ENCODE peak calls at places on chromosome 20, in five cellular contexts. One of them, this sample, is unnamed.
A peak's percentile ranks its signal among the peaks of the same experiment; 100 is the strongest.

GRCh38 chr20:8364734-8365078 is 232.6 kb downstream of the PLCB1 start:
- DNase-seq in kidney: no peak
- DNase-seq in left ventricle myocardium inferior: no peak
- DNase-seq in fibroblast of lung: no peak
- DNase-seq in neuronal stem cell: no peak
- DNase-seq in this sample: no peak

GRCh38 chr20:59153355-59153681 is 10.3 kb upstream of the ZNF831 start:
- DNase-seq in kidney: peak; percentile 83
- DNase-seq in left ventricle myocardium inferior: peak; percentile 57
- DNase-seq in fibroblast of lung: no peak
- DNase-seq in neuronal stem cell: no peak
- DNase-seq in this sample: no peak

GRCh38 chr20:19566226-19566960 is 191.7 kb upstream of the RIN2 start:
- DNase-seq in kidney: no peak
- DNase-seq in left ventricle myocardium inferior: no peak
- DNase-seq in fibroblast of lung: peak; percentile 6
- DNase-seq in neuronal stem cell: no peak
- DNase-seq in this sample: no peak

GRCh38 chr20:17498181-17498580 is 33.0 kb downstream of the BFSP1 start:
- DNase-seq in kidney: no peak
- DNase-seq in left ventricle myocardium inferior: no peak
- DNase-seq in fibroblast of lung: no peak
- DNase-seq in neuronal stem cell: no peak
- DNase-seq in this sample: no peak

GRCh38 chr20:43983359-43983758 is 68.7 kb downstream of the TOX2 start:
- DNase-seq in kidney: no peak
- DNase-seq in left ventricle myocardium inferior: no peak
- DNase-seq in fibroblast of lung: no peak
- DNase-seq in neuronal stem cell: no peak
- DNase-seq in this sample: peak; percentile 37

GRCh38 chr20:23243791-23244190 is 106.8 kb upstream of the NXT1 start:
- DNase-seq in kidney: no peak
- DNase-seq in left ventricle myocardium inferior: no peak
- DNase-seq in fibroblast of lung: no peak
- DNase-seq in neuronal stem cell: no peak
- DNase-seq in this sample: no peak

GRCh38 chr20:23404196-23404595 is 17.1 kb downstream of the NAPB start:
- DNase-seq in kidney: no peak
- DNase-seq in left ventricle myocardium inferior: no peak
- DNase-seq in fibroblast of lung: peak; percentile 33
- DNase-seq in neuronal stem cell: no peak
- DNase-seq in this sample: no peak

GRCh38 chr20:14991023-14991422 is 653.6 kb upstream of the FLRT3 start:
- DNase-seq in kidney: no peak
- DNase-seq in left ventricle myocardium inferior: no peak
- DNase-seq in fibroblast of lung: no peak
- DNase-seq in neuronal stem cell: no peak
- DNase-seq in this sample: no peak

GRCh38 chr20:16491277-16491912 is 81.9 kb downstream of the KIF16B start:
- DNase-seq in kidney: no peak
- DNase-seq in left ventricle myocardium inferior: no peak
- DNase-seq in fibroblast of lung: peak; percentile 59
- DNase-seq in neuronal stem cell: no peak
- DNase-seq in this sample: no peak

GRCh38 chr20:17614176-17614811 is 44.4 kb downstream of the DSTN start:
- DNase-seq in kidney: peak; percentile 94
- DNase-seq in left ventricle myocardium inferior: peak; percentile 87
- DNase-seq in fibroblast of lung: peak; percentile 33
- DNase-seq in neuronal stem cell: no peak
- DNase-seq in this sample: peak; percentile 37

GRCh38 chr20:13286600-13286999 is 65.5 kb downstream of the ISM1 start:
- DNase-seq in kidney: no peak
- DNase-seq in left ventricle myocardium inferior: no peak
- DNase-seq in fibroblast of lung: no peak
- DNase-seq in neuronal stem cell: no peak
- DNase-seq in this sample: no peak

GRCh38 chr20:35084998-35085397 is 7.6 kb downstream of the TRPC4AP start:
- DNase-seq in kidney: no peak
- DNase-seq in left ventricle myocardium inferior: no peak
- DNase-seq in fibroblast of lung: no peak
- DNase-seq in neuronal stem cell: no peak
- DNase-seq in this sample: no peak

GRCh38 chr20:57779401-57780003 is 69.7 kb upstream of the PMEPA1 start:
- DNase-seq in kidney: no peak
- DNase-seq in left ventricle myocardium inferior: no peak
- DNase-seq in fibroblast of lung: no peak
- DNase-seq in neuronal stem cell: no peak
- DNase-seq in this sample: no peak

GRCh38 chr20:373171-373890 is 7.2 kb upstream of the TRIB3 start:
- DNase-seq in kidney: peak; percentile 76
- DNase-seq in left ventricle myocardium inferior: no peak
- DNase-seq in fibroblast of lung: peak; percentile 61
- DNase-seq in neuronal stem cell: no peak
- DNase-seq in this sample: no peak

GRCh38 chr20:19583532-19584175 is 174.4 kb upstream of the RIN2 start:
- DNase-seq in kidney: peak; percentile 84
- DNase-seq in left ventricle myocardium inferior: peak; percentile 68
- DNase-seq in fibroblast of lung: peak; percentile 5
- DNase-seq in neuronal stem cell: peak; percentile 82
- DNase-seq in this sample: peak; percentile 7

GRCh38 chr20:43448748-43449535 is 8.8 kb upstream of the SRSF6 start:
- DNase-seq in kidney: no peak
- DNase-seq in left ventricle myocardium inferior: no peak
- DNase-seq in fibroblast of lung: peak; percentile 25
- DNase-seq in neuronal stem cell: peak; percentile 26
- DNase-seq in this sample: peak; percentile 47

GRCh38 chr20:34703573-34704176 is 469 bp upstream of the TP53INP2 start:
- DNase-seq in kidney: no peak
- DNase-seq in left ventricle myocardium inferior: no peak
- DNase-seq in fibroblast of lung: peak; percentile 22
- DNase-seq in neuronal stem cell: no peak
- DNase-seq in this sample: peak; percentile 34

GRCh38 chr20:44800398-44801046 is 9.8 kb downstream of the RIMS4 start:
- DNase-seq in kidney: no peak
- DNase-seq in left ventricle myocardium inferior: no peak
- DNase-seq in fibroblast of lung: no peak
- DNase-seq in neuronal stem cell: no peak
- DNase-seq in this sample: no peak

GRCh38 chr20:13862245-13862644 is 77.4 kb downstream of the NDUFAF5 start:
- DNase-seq in kidney: no peak
- DNase-seq in left ventricle myocardium inferior: no peak
- DNase-seq in fibroblast of lung: no peak
- DNase-seq in neuronal stem cell: no peak
- DNase-seq in this sample: no peak

GRCh38 chr20:703010-703409 is 27.4 kb upstream of the SCRT2 start:
- DNase-seq in kidney: no peak
- DNase-seq in left ventricle myocardium inferior: no peak
- DNase-seq in fibroblast of lung: no peak
- DNase-seq in neuronal stem cell: no peak
- DNase-seq in this sample: no peak

GRCh38 chr20:6053776-6054688 is at the start of gene LRRN4:
- DNase-seq in kidney: peak; percentile 83
- DNase-seq in left ventricle myocardium inferior: no peak
- DNase-seq in fibroblast of lung: peak; percentile 51
- DNase-seq in neuronal stem cell: no peak
- DNase-seq in this sample: no peak

GRCh38 chr20:59074456-59074855 is 31.9 kb upstream of the PRELID3B start:
- DNase-seq in kidney: no peak
- DNase-seq in left ventricle myocardium inferior: no peak
- DNase-seq in fibroblast of lung: peak; percentile 75
- DNase-seq in neuronal stem cell: no peak
- DNase-seq in this sample: no peak

GRCh38 chr20:53611449-53611894 is 17.8 kb upstream of the ZNF217 start:
- DNase-seq in kidney: no peak
- DNase-seq in left ventricle myocardium inferior: no peak
- DNase-seq in fibroblast of lung: peak; percentile 100
- DNase-seq in neuronal stem cell: no peak
- DNase-seq in this sample: no peak

GRCh38 chr20:53608071-53608455 is 14.4 kb upstream of the ZNF217 start:
- DNase-seq in kidney: no peak
- DNase-seq in left ventricle myocardium inferior: no peak
- DNase-seq in fibroblast of lung: no peak
- DNase-seq in neuronal stem cell: no peak
- DNase-seq in this sample: no peak

GRCh38 chr20:53608456-53609413 is 15.1 kb upstream of the ZNF217 start:
- DNase-seq in kidney: no peak
- DNase-seq in left ventricle myocardium inferior: peak; percentile 26
- DNase-seq in fibroblast of lung: no peak
- DNase-seq in neuronal stem cell: no peak
- DNase-seq in this sample: peak; percentile 64

GRCh38 chr20:53606364-53606985 is 12.8 kb upstream of the ZNF217 start:
- DNase-seq in kidney: no peak
- DNase-seq in left ventricle myocardium inferior: no peak
- DNase-seq in fibroblast of lung: peak; percentile 84
- DNase-seq in neuronal stem cell: no peak
- DNase-seq in this sample: no peak

GRCh38 chr20:53609501-53610445 is 16.1 kb upstream of the ZNF217 start:
- DNase-seq in kidney: no peak
- DNase-seq in left ventricle myocardium inferior: peak; percentile 41
- DNase-seq in fibroblast of lung: peak; percentile 58
- DNase-seq in neuronal stem cell: no peak
- DNase-seq in this sample: peak; percentile 82
- H3K4me1 ChIP-seq in kidney: peaks cover 3% of the 10 kb centered on the region
- H3K4me1 ChIP-seq in left ventricle myocardium inferior: peaks cover 11% of the 10 kb centered on the region
- H3K4me1 ChIP-seq in fibroblast of lung: peaks cover 16% of the 10 kb centered on the region
- H3K4me1 ChIP-seq in neuronal stem cell: peaks cover 6% of the 10 kb centered on the region
- H3K4me1 ChIP-seq in this sample: peaks cover 46% of the 10 kb centered on the region

GRCh38 chr20:50528804-50529351 is 18.7 kb downstream of the PTPN1 start:
- DNase-seq in kidney: no peak
- DNase-seq in left ventricle myocardium inferior: no peak
- DNase-seq in fibroblast of lung: peak; percentile 75
- DNase-seq in neuronal stem cell: no peak
- DNase-seq in this sample: no peak
- H3K4me1 ChIP-seq in kidney: peaks cover 22% of the 10 kb centered on the region
- H3K4me1 ChIP-seq in left ventricle myocardium inferior: peaks cover 77% of the 10 kb centered on the region
- H3K4me1 ChIP-seq in fibroblast of lung: peaks cover 10% of the 10 kb centered on the region
- H3K4me1 ChIP-seq in neuronal stem cell: peaks cover 10% of the 10 kb centered on the region
- H3K4me1 ChIP-seq in this sample: no peaks in the 10 kb centered on the region

GRCh38 chr20:4151991-4152695 is 136.8 kb upstream of the RNF24 start:
- DNase-seq in kidney: peak; percentile 64
- DNase-seq in left ventricle myocardium inferior: no peak
- DNase-seq in fibroblast of lung: peak; percentile 88
- DNase-seq in neuronal stem cell: no peak
- DNase-seq in this sample: no peak
- H3K4me1 ChIP-seq in kidney: peaks cover 14% of the 10 kb centered on the region
- H3K4me1 ChIP-seq in left ventricle myocardium inferior: peaks cover 41% of the 10 kb centered on the region
- H3K4me1 ChIP-seq in fibroblast of lung: peaks cover 10% of the 10 kb centered on the region
- H3K4me1 ChIP-seq in neuronal stem cell: peaks cover 16% of the 10 kb centered on the region
- H3K4me1 ChIP-seq in this sample: no peaks in the 10 kb centered on the region

GRCh38 chr20:25046181-25046641 is 11.7 kb downstream of the ACSS1 start:
- DNase-seq in kidney: peak; percentile 82
- DNase-seq in left ventricle myocardium inferior: peak; percentile 78
- DNase-seq in fibroblast of lung: no peak
- DNase-seq in neuronal stem cell: no peak
- DNase-seq in this sample: no peak
- H3K4me1 ChIP-seq in kidney: peaks cover 58% of the 10 kb centered on the region
- H3K4me1 ChIP-seq in left ventricle myocardium inferior: peaks cover 98% of the 10 kb centered on the region
- H3K4me1 ChIP-seq in fibroblast of lung: no peaks in the 10 kb centered on the region
- H3K4me1 ChIP-seq in neuronal stem cell: peaks cover 2% of the 10 kb centered on the region
- H3K4me1 ChIP-seq in this sample: no peaks in the 10 kb centered on the region

GRCh38 chr20:60490184-60490583 is 532.0 kb downstream of the CDH26 start:
- DNase-seq in kidney: no peak
- DNase-seq in left ventricle myocardium inferior: no peak
- DNase-seq in fibroblast of lung: no peak
- DNase-seq in neuronal stem cell: no peak
- DNase-seq in this sample: no peak
- H3K4me1 ChIP-seq in kidney: peaks cover 2% of the 10 kb centered on the region
- H3K4me1 ChIP-seq in left ventricle myocardium inferior: no peaks in the 10 kb centered on the region
- H3K4me1 ChIP-seq in fibroblast of lung: peaks cover 6% of the 10 kb centered on the region
- H3K4me1 ChIP-seq in neuronal stem cell: peaks cover 4% of the 10 kb centered on the region
- H3K4me1 ChIP-seq in this sample: no peaks in the 10 kb centered on the region

DNA sequence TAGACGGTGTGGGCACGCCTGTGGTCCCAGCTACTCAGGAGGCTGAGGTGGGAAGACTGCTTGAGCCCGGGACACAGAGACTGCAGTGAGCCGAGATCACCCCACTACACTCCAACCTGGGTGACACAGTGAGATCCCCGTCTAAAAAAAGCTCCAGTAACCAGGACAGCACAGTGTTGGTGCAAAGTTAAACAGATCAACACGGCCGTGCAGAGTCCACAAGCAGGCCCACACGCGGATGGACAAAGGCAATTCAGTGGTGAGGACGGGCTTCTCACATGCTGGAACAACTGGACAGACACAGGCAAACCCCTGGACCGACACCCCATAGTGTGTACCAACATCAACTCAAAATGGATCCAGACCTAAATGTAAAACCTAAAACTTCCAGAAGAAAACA is 41.7 kb downstream of the TAF4 start:
- DNase-seq in kidney: peak; percentile 23
- DNase-seq in left ventricle myocardium inferior: no peak
- DNase-seq in fibroblast of lung: no peak
- DNase-seq in neuronal stem cell: no peak
- DNase-seq in this sample: no peak
- H3K4me1 ChIP-seq in kidney: peaks cover 44% of the 10 kb centered on the region
- H3K4me1 ChIP-seq in left ventricle myocardium inferior: peaks cover 79% of the 10 kb centered on the region
- H3K4me1 ChIP-seq in fibroblast of lung: peaks cover 10% of the 10 kb centered on the region
- H3K4me1 ChIP-seq in neuronal stem cell: peaks cover 37% of the 10 kb centered on the region
- H3K4me1 ChIP-seq in this sample: no peaks in the 10 kb centered on the region

DNA sequence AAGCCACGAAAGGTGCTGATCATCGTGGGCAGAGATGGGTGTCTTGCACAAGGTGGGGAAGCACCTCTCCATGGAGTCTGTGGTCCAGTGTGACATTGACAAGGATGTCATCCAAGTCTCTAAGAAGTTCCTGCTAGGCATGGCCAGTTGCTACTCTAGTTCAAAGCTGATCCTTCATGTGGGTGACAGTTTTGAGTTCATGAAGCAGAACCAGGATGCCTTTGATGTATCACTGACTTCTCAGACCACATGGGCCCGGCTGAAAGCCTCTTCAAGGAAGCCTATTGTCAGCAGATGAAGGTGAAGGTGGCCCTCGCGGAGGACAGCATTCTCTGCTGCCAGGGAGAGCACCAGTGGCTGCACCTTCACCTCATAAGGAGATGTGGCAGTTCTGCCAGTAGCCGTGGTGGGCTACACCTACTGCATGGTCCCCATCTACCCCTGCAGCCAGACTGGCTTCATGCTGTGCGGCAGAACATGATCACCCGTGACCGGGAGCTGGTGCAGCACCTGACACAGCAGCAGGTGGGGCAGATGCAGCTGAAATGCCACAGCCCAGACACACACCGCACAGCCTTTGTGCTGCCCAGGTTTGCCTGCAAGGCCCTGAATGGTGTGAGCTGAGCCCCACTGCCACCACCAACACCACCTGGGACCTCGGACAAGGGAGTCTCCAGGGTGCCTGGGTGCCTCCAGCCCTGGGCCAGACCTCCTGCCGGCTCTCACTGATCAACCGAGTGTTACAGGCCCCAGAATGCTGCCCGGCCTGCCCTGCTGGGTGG is 75.0 kb upstream of the SULF2 start:
- DNase-seq in kidney: no peak
- DNase-seq in left ventricle myocardium inferior: no peak
- DNase-seq in fibroblast of lung: no peak
- DNase-seq in neuronal stem cell: no peak
- DNase-seq in this sample: no peak
- H3K4me1 ChIP-seq in kidney: peaks cover 6% of the 10 kb centered on the region
- H3K4me1 ChIP-seq in left ventricle myocardium inferior: peaks cover 19% of the 10 kb centered on the region
- H3K4me1 ChIP-seq in fibroblast of lung: no peaks in the 10 kb centered on the region
- H3K4me1 ChIP-seq in neuronal stem cell: peaks cover 13% of the 10 kb centered on the region
- H3K4me1 ChIP-seq in this sample: peaks cover 11% of the 10 kb centered on the region

GRCh38 chr20:50405915-50406609 is 104.1 kb upstream of the PTPN1 start:
- DNase-seq in kidney: no peak
- DNase-seq in left ventricle myocardium inferior: no peak
- DNase-seq in fibroblast of lung: no peak
- DNase-seq in neuronal stem cell: no peak
- DNase-seq in this sample: no peak
- H3K4me1 ChIP-seq in kidney: no peaks in the 10 kb centered on the region
- H3K4me1 ChIP-seq in left ventricle myocardium inferior: peaks cover 54% of the 10 kb centered on the region
- H3K4me1 ChIP-seq in fibroblast of lung: no peaks in the 10 kb centered on the region
- H3K4me1 ChIP-seq in neuronal stem cell: no peaks in the 10 kb centered on the region
- H3K4me1 ChIP-seq in this sample: peaks cover 3% of the 10 kb centered on the region

GRCh38 chr20:46994341-46994740 is 99.7 kb downstream of the EYA2 start:
- DNase-seq in kidney: no peak
- DNase-seq in left ventricle myocardium inferior: no peak
- DNase-seq in fibroblast of lung: no peak
- DNase-seq in neuronal stem cell: no peak
- DNase-seq in this sample: no peak
- H3K4me1 ChIP-seq in kidney: no peaks in the 10 kb centered on the region
- H3K4me1 ChIP-seq in left ventricle myocardium inferior: no peaks in the 10 kb centered on the region
- H3K4me1 ChIP-seq in fibroblast of lung: no peaks in the 10 kb centered on the region
- H3K4me1 ChIP-seq in neuronal stem cell: peaks cover 27% of the 10 kb centered on the region
- H3K4me1 ChIP-seq in this sample: no peaks in the 10 kb centered on the region

This sample was measured in HAP-1.